ENCODE peak calls at places on chromosome 18, in five cellular contexts. F is NB4, K is MM.1S, J is fibroblast of lung, C is cardiac muscle cell. N is an unnamed sample.

GRCh38 chr18:69128978-69129377 is 271.7 kb upstream of the DOK6 start:
- DNase-seq in C (no peak), K (no peak), J (no peak), F (no peak), N (no peak)

GRCh38 chr18:33837191-33837590 is 259.2 kb downstream of the ASXL3 start:
- DNase-seq in C (no peak), K (no peak), J (no peak), F (no peak), N (no peak)

GRCh38 chr18:6370886-6371635 is 43.6 kb downstream of the L3MBTL4 start:
- DNase-seq in F (no peak), J (no peak), K (no peak), C (no peak), N (no peak)

GRCh38 chr18:53152478-53152877 is 812.5 kb downstream of the DCC start:
- DNase-seq in J (no peak), C (peak), F (no peak), K (no peak), N (no peak)

GRCh38 chr18:32470713-32471633 is at the start of gene GAREM1:
- DNase-seq in F (peak), C (peak), K (peak), J (peak), N (peak)

GRCh38 chr18:53941601-53942335 is 282.7 kb downstream of the MBD2 start:
- DNase-seq in K (no peak), F (peak), C (no peak), J (no peak), N (no peak)

GRCh38 chr18:48785686-48786470 is 164.9 kb downstream of the SMAD7 start:
- DNase-seq in J (no peak), F (no peak), C (no peak), K (no peak), N (no peak)

GRCh38 chr18:79011300-79011870 is 31.8 kb downstream of the SALL3 start:
- DNase-seq in J (no peak), C (no peak), K (no peak), F (no peak), N (no peak)

GRCh38 chr18:57475408-57475807 is 40.2 kb downstream of the ONECUT2 start:
- DNase-seq in J (no peak), K (no peak), C (no peak), F (no peak), N (no peak)

GRCh38 chr18:25164837-25165791 is 186.9 kb downstream of the ZNF521 start:
- DNase-seq in F (peak), K (peak), J (peak), C (peak), N (peak)

GRCh38 chr18:23998811-23999210 is 15.7 kb upstream of the TTC39C start:
- DNase-seq in F (no peak), K (no peak), J (no peak), C (no peak), N (no peak)

GRCh38 chr18:62713651-62714247 is 1.6 kb upstream of the PHLPP1 start:
- DNase-seq in F (no peak), C (no peak), J (no peak), K (no peak), N (no peak)

GRCh38 chr18:44935455-44935854 is 254.8 kb downstream of the SETBP1 start:
- DNase-seq in J (no peak), C (no peak), F (no peak), K (no peak), N (no peak)

GRCh38 chr18:49016648-49017539 is 66.1 kb upstream of the SMAD7 start:
- DNase-seq in F (no peak), K (no peak), C (peak), J (peak), N (no peak)

GRCh38 chr18:6279308-6279707 is 135.4 kb downstream of the L3MBTL4 start:
- DNase-seq in J (no peak), C (peak), F (no peak), K (no peak), N (no peak)

GRCh38 chr18:39840406-39840805 is 2114.6 kb upstream of the PIK3C3 start:
- DNase-seq in J (peak), F (no peak), K (no peak), C (no peak), N (no peak)

GRCh38 chr18:39494211-39494896 is 1928.8 kb upstream of the CELF4 start:
- DNase-seq in K (no peak), J (no peak), F (no peak), C (no peak), N (no peak)

GRCh38 chr18:50138181-50139064 is 56.5 kb downstream of the MYO5B start:
- DNase-seq in F (no peak), C (no peak), J (no peak), K (no peak), N (no peak)

GRCh38 chr18:23189768-23190661 is 54.7 kb downstream of the CABLES1 start:
- DNase-seq in J (no peak), F (no peak), K (no peak), C (peak), N (no peak)

GRCh38 chr18:58176915-58177717 is 133.1 kb downstream of the NEDD4L start:
- DNase-seq in C (no peak), F (no peak), K (no peak), J (peak), N (peak)

GRCh38 chr18:44507729-44508325 is 172.9 kb upstream of the SETBP1 start:
- DNase-seq in C (peak), J (no peak), K (no peak), F (peak), N (no peak)

GRCh38 chr18:70422061-70422965 is 133.5 kb downstream of the SOCS6 start:
- DNase-seq in C (no peak), J (peak), F (peak), K (no peak), N (peak)

GRCh38 chr18:5584751-5585417 is 41.1 kb upstream of the EPB41L3 start:
- DNase-seq in K (no peak), C (no peak), F (no peak), J (peak), N (no peak)

GRCh38 chr18:476368-476767 is 24.1 kb downstream of the COLEC12 start:
- DNase-seq in J (no peak), F (no peak), C (no peak), K (no peak), N (no peak)
- TF ChIP-seq CTCF in J (no peak), F (no peak), C (no peak), K (no peak), N (no peak)

DNA sequence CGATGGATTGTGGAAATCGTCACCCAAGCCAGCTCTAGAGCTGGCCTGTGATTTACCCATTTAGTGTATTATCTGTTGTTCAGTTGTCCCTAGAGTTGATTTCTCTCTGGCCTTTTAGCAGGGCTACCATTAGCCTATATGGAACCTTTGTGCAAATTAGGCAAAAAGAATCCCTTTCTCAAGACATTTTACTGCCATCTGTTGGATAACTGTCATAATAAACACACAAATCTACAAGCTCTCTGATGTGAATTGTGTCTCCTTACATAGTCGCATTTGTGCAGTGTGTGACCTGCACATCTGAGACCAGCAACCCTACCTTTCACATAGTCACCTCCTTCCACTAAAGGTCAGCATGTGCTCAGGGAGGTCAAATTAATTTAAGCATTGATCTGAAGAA is 34.0 kb downstream of the LOXHD1 start:
- DNase-seq in C (no peak), F (peak), K (peak), J (peak), N (no peak)
- TF ChIP-seq CTCF in C (no peak), F (no peak), K (peak), J (peak), N (no peak)

GRCh38 chr18:76736309-76736708 is 86.0 kb upstream of the ZNF236 start:
- DNase-seq in C (no peak), K (no peak), F (no peak), J (no peak), N (no peak)

GRCh38 chr18:76725445-76725844 is 96.9 kb upstream of the ZNF236 start:
- DNase-seq in K (no peak), C (no peak), J (no peak), F (no peak), N (no peak)

GRCh38 chr18:76727589-76727988 is 94.8 kb upstream of the ZNF236 start:
- DNase-seq in C (no peak), J (no peak), F (no peak), K (no peak), N (no peak)

GRCh38 chr18:76730901-76731300 is 91.5 kb upstream of the ZNF236 start:
- DNase-seq in C (no peak), F (no peak), K (no peak), J (no peak), N (no peak)
- TF ChIP-seq CTCF in C (no peak), F (no peak), K (no peak), J (no peak), N (no peak)

DNA sequence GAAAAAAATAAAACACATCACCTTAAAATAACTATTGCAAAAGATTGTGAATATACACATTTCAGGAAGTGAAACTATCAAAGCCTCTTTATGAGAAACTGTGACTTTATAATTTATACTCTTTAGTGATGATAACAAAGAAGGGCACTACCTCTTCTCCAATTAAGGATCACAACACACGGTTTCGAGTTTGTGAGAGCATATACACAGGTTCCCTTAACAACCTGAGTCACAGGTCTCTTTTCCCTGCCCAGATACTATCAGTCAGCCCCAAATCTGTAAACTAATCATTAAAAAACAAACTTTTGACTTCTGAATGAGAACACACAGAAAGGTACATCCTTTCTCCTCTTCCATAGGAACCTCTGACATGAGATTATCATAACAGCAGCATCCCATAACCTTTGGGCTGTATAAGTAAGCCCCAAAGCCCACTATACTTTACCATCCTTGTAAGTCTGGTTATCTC is 44.9 kb downstream of the PTPN2 start:
- DNase-seq in K (peak), F (peak), C (no peak), J (no peak), N (no peak)
- TF ChIP-seq CTCF in K (no peak), F (no peak), C (no peak), J (no peak), N (no peak)

GRCh38 chr18:76808561-76808960 is 13.8 kb upstream of the ZNF236 start:
- DNase-seq in F (no peak), C (no peak), J (no peak), K (no peak), N (no peak)

GRCh38 chr18:76803814-76804213 is 18.5 kb upstream of the ZNF236 start:
- DNase-seq in C (peak), F (peak), J (peak), K (peak), N (no peak)

GRCh38 chr18:76803413-76803812 is 18.9 kb upstream of the ZNF236 start:
- DNase-seq in C (no peak), J (no peak), K (no peak), F (no peak), N (no peak)

GRCh38 chr18:76806301-76806700 is 16.1 kb upstream of the ZNF236 start:
- DNase-seq in K (no peak), F (no peak), J (no peak), C (no peak), N (no peak)

DNA sequence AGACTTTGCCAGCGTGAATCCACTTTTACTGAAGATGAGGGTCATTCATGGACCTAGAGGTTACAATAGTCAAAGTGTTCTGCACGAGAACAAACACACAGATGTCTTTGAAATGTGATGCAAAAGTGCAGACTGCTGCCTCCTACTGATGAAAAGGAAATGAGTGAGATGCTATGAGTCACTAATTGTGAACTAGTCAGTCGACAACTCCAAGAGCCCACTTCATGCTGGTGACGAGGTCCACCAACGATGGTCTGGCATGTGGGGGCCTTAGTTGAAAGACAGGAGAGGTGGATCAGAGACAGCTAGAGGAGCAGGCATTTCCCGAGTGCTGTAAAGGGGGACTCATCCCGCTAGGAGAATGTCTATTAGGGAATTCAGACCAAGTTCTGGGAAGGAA is 17.1 kb upstream of the ZNF236 start:
- DNase-seq in K (no peak), J (no peak), F (peak), C (peak), N (no peak)
- TF ChIP-seq CTCF in K (no peak), J (peak), F (no peak), C (peak), N (no peak)

GRCh38 chr18:2655954-2656236 is 369 bp downstream of the SMCHD1 start:
- DNase-seq in C (no peak), K (no peak), J (peak), F (no peak), N (no peak)
- TF ChIP-seq CTCF in C (no peak), K (no peak), J (no peak), F (no peak), N (no peak)